ENCODE peak calls at places on chromosome 5, in six cellular contexts. Q is breast epithelium, C is K562, P is sigmoid colon, O is endothelial cell of umbilical vein, S is stomach. I is an unnamed sample.

GRCh38 chr5:175056831-175057230 is 332.4 kb downstream of the MSX2 start:
- DNase-seq in C (no peak), P (no peak), Q (no peak), S (no peak), O (no peak), I (no peak)

GRCh38 chr5:107361945-107362344 is 308.8 kb downstream of the EFNA5 start:
- DNase-seq in P (peak; percentile 77), Q (no peak), C (no peak), O (no peak), S (no peak), I (no peak)

GRCh38 chr5:16957305-16958165 is 21.4 kb upstream of the MYO10 start:
- DNase-seq in S (no peak), Q (no peak), P (no peak), O (peak; percentile 89), C (peak; percentile 6), I (no peak)

GRCh38 chr5:1542755-1543154 is 19.0 kb upstream of the LPCAT1 start:
- DNase-seq in C (no peak), S (peak; percentile 65), Q (no peak), O (peak; percentile 58), P (peak; percentile 64), I (peak; percentile 55)

GRCh38 chr5:32531885-32532520 is 53.4 kb upstream of the SUB1 start:
- DNase-seq in Q (no peak), P (no peak), S (no peak), O (no peak), C (no peak), I (peak; percentile 22)

GRCh38 chr5:17056056-17056690 is 120.1 kb upstream of the MYO10 start:
- DNase-seq in Q (no peak), S (no peak), C (no peak), P (no peak), O (peak; percentile 39), I (no peak)

GRCh38 chr5:168159425-168159824 is 132.0 kb upstream of the WWC1 start:
- DNase-seq in C (no peak), S (peak; percentile 81), P (no peak), O (no peak), Q (no peak), I (peak; percentile 78)

GRCh38 chr5:154365823-154366222 is 80.0 kb upstream of the SAP30L start:
- DNase-seq in O (peak; percentile 48), P (no peak), S (no peak), Q (no peak), C (no peak), I (no peak)

GRCh38 chr5:78907255-78907886 is 77.7 kb downstream of the ARSB start:
- DNase-seq in Q (no peak), C (peak; percentile 20), S (no peak), P (peak; percentile 77), O (peak; percentile 86), I (no peak)

GRCh38 chr5:55650391-55650790 is 61.7 kb downstream of the SLC38A9 start:
- DNase-seq in P (no peak), S (no peak), O (peak; percentile 65), C (no peak), Q (no peak), I (no peak)

GRCh38 chr5:33400675-33401074 is 40.1 kb upstream of the TARS1 start:
- DNase-seq in O (peak; percentile 11), Q (no peak), C (no peak), S (no peak), P (no peak), I (no peak)

GRCh38 chr5:113663879-113664278 is 150.4 kb downstream of the YTHDC2 start:
- DNase-seq in C (peak; percentile 54), O (peak; percentile 56), Q (no peak), S (peak; percentile 51), P (no peak), I (peak; percentile 29)

GRCh38 chr5:135973323-135974018 is 18.7 kb upstream of the LECT2 start:
- DNase-seq in P (no peak), Q (no peak), S (no peak), C (no peak), O (no peak), I (no peak)

GRCh38 chr5:77443670-77444069 is 48.4 kb downstream of the WDR41 start:
- DNase-seq in P (no peak), S (no peak), C (no peak), O (no peak), Q (no peak), I (no peak)

GRCh38 chr5:176537608-176538504 is 654 bp upstream of the RNF44 start:
- DNase-seq in Q (peak; percentile 98), P (peak; percentile 100), S (peak; percentile 99), C (peak; percentile 99), O (peak; percentile 99), I (peak; percentile 99)
- TF ChIP-seq POLR2A in Q (no peak), P (no peak), S (no peak), C (peak; percentile 73), O (no peak), I (peak; percentile 79)

DNA sequence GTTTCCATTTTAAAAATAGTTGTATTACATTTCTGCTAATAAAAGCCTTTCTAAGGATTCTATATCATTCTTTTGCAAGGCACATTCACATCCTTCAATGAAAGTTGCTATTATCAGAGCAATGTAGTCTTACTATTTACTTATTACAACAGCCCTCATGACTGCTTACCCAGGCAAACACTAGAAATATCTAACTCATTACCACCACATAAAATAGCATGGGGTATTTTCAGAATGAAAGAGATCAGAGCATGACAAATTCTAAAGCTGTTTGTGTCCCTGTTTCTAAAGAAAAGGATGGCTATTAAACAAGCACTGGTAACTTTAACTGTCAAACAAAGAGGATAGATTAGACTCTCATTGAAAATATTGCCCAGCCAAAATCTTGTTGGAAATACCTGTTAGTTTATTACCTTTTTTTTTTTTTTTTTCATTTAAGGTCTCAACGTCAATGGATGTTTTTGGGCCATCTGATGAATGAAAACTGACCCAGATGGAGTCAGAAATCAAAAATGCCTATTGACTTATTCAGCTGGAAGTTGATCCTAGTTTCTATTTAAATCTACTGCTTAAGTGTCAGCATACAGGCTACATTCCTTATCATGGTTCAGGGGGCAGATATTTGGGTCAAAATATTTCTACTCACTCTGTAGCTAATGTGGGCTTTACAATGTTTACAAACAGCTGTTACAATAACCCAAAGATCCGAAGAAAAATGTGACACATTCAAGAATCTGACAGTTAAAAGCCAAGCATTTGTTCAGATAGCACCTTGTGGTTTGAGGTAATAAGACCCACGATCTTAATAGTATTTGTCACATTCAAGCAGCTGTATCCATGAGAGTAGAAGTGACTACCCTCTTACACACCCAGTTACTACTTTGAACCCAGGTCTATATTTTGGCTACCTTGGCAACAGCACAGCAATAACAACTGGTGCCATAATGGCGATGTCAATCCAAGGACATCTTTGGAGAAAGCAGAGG is 554.8 kb upstream of the MEF2C start:
- DNase-seq in S (no peak), C (no peak), P (no peak), O (no peak), Q (no peak), I (no peak)
- TF ChIP-seq POLR2AphosphoS5 in S (no peak), C (no peak), P (no peak), O (no peak), Q (no peak), I (no peak)

GRCh38 chr5:145025775-145026174 is 809.4 kb downstream of the PRELID2 start:
- DNase-seq in S (no peak), P (no peak), O (no peak), Q (no peak), C (no peak), I (no peak)

GRCh38 chr5:145027266-145027665 is 807.9 kb downstream of the PRELID2 start:
- DNase-seq in S (no peak), Q (no peak), O (no peak), C (no peak), P (no peak), I (no peak)

DNA sequence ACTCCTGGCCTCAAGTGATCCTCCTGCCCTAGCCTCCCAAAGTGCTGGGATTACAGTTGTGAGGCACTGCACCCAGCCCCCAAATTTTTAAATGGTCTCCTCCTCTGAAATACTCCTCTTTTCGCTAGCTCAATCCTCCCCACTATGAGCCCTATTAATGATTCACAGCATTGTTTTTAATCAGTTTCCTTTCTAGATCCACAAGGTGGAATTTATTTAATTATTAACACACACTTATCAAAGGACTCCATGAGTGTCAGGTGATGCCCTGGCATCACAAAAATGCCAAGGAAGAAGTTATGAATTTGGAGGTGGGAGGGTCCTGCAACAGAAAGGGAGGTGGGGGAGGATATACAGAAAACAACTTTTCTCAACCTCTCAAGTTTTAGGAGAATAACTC is 806.5 kb downstream of the PRELID2 start:
- DNase-seq in O (no peak), C (no peak), Q (no peak), S (no peak), P (no peak), I (no peak)
- TF ChIP-seq POLR2A in O (no peak), C (no peak), Q (no peak), S (no peak), P (no peak), I (no peak)

DNA sequence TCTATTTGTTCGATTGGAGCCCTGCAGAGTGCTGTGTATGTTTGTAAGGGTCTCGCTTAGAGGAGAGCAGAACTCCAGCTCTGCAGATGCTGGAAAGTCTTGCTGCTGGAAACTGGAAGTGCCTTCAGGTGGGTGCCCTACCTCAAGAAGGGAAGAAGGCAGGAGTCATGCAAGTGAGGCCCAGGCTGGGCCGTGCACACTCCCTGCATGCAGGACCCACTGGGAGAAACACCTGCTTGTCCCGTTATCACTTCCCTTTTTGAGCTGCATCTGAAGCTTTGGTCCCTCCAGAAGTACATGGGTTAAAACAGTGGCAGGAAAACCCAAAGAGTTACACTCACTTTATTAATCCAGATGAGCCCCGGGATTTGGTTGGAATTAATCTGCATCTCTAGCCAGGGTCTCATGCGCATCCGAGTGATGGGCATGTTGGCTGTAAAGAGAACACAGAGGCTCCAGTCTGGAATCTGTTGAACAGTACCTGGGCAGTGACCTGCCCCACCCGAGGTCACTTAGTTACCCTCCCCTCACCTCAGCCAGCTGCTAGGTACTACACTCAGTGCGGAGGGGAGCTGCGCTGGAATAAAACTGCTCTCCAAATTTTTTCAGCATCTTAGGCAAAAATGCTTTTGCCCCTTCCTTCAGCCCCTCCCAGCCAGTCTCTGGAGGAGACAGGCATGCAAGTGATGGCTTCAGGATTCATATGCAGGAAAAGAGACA is 1.4 kb downstream of the IRF1 start:
- DNase-seq in S (peak; percentile 26), Q (no peak), C (no peak), O (no peak), P (peak; percentile 60), I (peak; percentile 32)
- TF ChIP-seq POLR2AphosphoS5 in S (no peak), Q (no peak), C (no peak), O (no peak), P (no peak), I (no peak)

DNA sequence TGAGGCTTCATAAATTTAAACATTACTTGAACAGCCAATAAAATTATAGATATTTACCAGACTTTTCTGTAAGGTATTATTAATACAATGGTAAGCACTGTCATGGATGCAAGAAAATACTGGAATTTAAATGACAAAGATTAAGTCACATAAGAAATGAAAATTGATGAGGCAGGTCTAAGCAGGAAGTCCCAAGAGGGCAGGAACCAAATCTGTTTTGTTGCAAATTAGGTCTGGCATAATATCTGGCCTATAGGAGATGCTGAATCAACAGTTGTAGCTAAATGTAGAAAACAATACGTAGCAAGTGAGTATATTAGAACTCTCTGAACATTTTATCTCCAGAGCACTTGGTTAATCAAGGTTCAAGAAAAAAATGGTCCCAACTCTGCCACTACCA is 142.5 kb downstream of the EBF1 start:
- DNase-seq in Q (no peak), P (no peak), S (no peak), O (no peak), C (no peak), I (no peak)
- TF ChIP-seq POLR2A in Q (no peak), P (no peak), S (no peak), O (no peak), C (no peak), I (no peak)